ENCODE peak calls at places on chromosomes 7 and 10, in five cellular contexts. One of them, this sample, is unnamed.

GRCh38 chr7:76352193-76352592 is 6.6 kb downstream of the YWHAG start:
- DNase-seq in fibroblast of mammary gland: peak
- DNase-seq in B cell: no peak
- DNase-seq in natural killer cell: no peak
- DNase-seq in RWPE1: no peak
- DNase-seq in this sample: no peak

GRCh38 chr10:97771913-97772823 is at the start of gene SFRP5:
- DNase-seq in fibroblast of mammary gland: no peak
- DNase-seq in B cell: no peak
- DNase-seq in natural killer cell: no peak
- DNase-seq in RWPE1: no peak
- DNase-seq in this sample: no peak

GRCh38 chr7:66099232-66099550 is 15.5 kb upstream of the CRCP start:
- DNase-seq in fibroblast of mammary gland: peak
- DNase-seq in B cell: no peak
- DNase-seq in natural killer cell: no peak
- DNase-seq in RWPE1: no peak
- DNase-seq in this sample: no peak

GRCh38 chr10:73840056-73840402 is 28.6 kb upstream of the NDST2 start:
- DNase-seq in fibroblast of mammary gland: no peak
- DNase-seq in B cell: no peak
- DNase-seq in natural killer cell: no peak
- DNase-seq in RWPE1: no peak
- DNase-seq in this sample: no peak

GRCh38 chr10:96322275-96322674 is 18.0 kb downstream of the DNTT start:
- DNase-seq in fibroblast of mammary gland: no peak
- DNase-seq in B cell: no peak
- DNase-seq in natural killer cell: no peak
- DNase-seq in RWPE1: no peak
- DNase-seq in this sample: no peak

GRCh38 chr7:155190608-155191536 is 106.8 kb upstream of the INSIG1 start:
- DNase-seq in fibroblast of mammary gland: no peak
- DNase-seq in B cell: peak
- DNase-seq in natural killer cell: peak
- DNase-seq in RWPE1: peak
- DNase-seq in this sample: peak

GRCh38 chr10:8296090-8296741 is 241.7 kb downstream of the GATA3 start:
- DNase-seq in fibroblast of mammary gland: no peak
- DNase-seq in B cell: no peak
- DNase-seq in natural killer cell: no peak
- DNase-seq in RWPE1: no peak
- DNase-seq in this sample: no peak

GRCh38 chr7:112462236-112462635 is 12.0 kb downstream of the IFRD1 start:
- DNase-seq in fibroblast of mammary gland: peak
- DNase-seq in B cell: no peak
- DNase-seq in natural killer cell: no peak
- DNase-seq in RWPE1: peak
- DNase-seq in this sample: no peak

GRCh38 chr10:35394411-35394851 is 58.1 kb downstream of the CCNY start:
- DNase-seq in fibroblast of mammary gland: no peak
- DNase-seq in B cell: no peak
- DNase-seq in natural killer cell: no peak
- DNase-seq in RWPE1: no peak
- DNase-seq in this sample: no peak

DNA sequence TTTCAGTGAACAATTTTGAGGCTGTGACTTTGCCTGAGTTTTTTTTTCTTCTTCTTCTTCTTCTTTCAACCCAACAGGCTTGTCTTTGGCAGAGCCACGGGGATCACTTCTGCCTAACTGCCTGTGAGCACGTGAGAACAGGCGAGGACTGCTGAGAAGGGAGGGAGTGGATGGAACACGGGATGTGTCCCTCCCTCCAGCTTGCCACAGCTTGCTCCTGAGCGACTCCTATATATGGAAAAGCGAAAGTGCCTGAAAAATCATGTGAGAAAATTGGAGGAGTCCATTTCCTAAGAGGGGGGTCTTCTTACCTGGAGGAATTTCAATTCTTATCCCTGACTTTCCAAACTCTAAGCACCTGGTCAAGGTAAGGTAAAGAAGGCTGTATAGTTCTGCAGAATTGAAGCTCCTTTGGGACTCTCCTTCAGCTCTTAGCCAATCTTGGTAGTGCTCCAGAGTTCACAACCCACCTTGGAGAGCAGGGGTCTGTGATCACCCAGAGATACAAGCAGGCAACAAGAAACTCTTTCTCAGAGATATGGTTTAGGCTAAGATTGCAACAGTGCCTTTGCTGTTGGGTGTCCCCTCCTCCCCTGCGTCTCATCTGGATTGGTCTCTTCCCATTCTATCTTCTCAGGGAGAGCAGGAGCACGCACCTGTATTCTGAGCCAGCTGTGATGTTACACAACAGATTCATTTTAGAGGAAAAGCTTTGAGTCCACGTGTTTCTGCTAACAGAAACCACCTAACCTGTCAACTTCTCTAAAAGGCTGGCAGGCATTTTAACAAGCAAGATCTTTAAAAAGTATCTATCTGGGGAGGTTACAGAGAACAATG is at the start of gene MAT1A:
- DNase-seq in fibroblast of mammary gland: peak
- DNase-seq in B cell: no peak
- DNase-seq in natural killer cell: no peak
- DNase-seq in RWPE1: no peak
- DNase-seq in this sample: no peak
- TF ChIP-seq CTCF in fibroblast of mammary gland: no peak
- TF ChIP-seq CTCF in B cell: no peak
- TF ChIP-seq CTCF in natural killer cell: no peak
- TF ChIP-seq CTCF in RWPE1: no peak
- TF ChIP-seq CTCF in this sample: no peak

DNA sequence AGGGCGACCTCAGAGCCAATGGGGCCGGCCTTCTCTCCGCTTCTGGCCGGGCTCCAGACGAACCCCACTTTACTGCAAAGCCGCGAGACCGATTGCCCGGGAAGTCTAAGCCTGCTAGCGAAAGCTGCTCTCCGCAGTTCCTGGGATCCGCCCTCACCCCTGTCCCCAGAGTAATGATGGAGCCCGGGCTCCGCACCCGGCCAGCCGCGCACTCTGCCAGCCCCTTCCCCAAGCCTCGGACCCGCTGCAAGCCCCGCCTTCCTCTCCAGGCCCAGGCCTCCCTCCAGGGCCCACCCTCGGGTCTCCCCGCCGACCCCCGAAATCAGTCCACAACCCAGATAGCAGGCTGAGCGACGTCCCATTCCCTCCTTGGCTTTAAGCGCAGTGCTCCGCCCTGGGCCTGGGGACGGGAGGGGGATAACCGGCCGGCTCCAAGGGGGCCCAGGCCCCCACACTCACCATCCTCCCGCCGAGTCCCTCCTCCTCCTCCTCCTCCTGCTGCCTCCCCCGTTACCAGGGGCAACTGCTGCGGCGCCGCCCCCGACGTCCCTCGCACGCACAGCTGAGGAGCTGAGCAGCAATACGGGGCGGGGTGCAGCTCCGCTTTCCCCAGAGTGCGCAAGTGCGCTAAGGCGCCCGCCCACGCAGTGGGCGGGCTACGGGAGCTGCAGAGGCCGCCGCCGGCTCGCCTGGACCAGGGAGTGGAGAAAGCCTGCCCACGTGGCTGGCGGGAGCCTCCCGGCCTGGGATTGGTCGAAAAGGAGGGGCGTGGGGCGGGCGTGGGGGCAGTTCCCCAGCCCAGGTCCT is at the start of gene ARL3:
- DNase-seq in fibroblast of mammary gland: peak
- DNase-seq in B cell: peak
- DNase-seq in natural killer cell: peak
- DNase-seq in RWPE1: peak
- DNase-seq in this sample: peak
- TF ChIP-seq CTCF in fibroblast of mammary gland: no peak
- TF ChIP-seq CTCF in B cell: peak
- TF ChIP-seq CTCF in natural killer cell: peak
- TF ChIP-seq CTCF in RWPE1: no peak
- TF ChIP-seq CTCF in this sample: no peak

DNA sequence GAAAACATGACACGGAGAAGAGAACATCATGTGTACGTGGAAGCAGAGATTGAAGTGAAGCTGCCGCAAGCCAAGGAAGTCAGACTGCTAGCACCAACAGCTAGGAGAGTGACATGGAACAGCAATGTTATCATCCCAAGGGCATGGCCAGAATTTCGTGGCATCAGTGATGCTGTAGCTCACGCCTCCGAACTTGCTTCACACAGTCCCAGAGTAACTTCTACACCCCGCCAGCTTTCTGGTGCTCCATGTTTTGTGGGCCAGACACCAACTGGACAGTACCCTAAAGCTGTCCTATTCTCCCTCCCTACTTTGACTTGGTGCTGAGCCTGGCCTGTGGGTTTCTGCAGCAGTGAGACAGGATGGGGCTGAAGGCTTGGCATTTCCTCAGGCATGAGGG is 33.0 kb upstream of the EMX2 start:
- DNase-seq in fibroblast of mammary gland: no peak
- DNase-seq in B cell: no peak
- DNase-seq in natural killer cell: no peak
- DNase-seq in RWPE1: no peak
- DNase-seq in this sample: no peak
- TF ChIP-seq CTCF in fibroblast of mammary gland: no peak
- TF ChIP-seq CTCF in B cell: no peak
- TF ChIP-seq CTCF in natural killer cell: no peak
- TF ChIP-seq CTCF in RWPE1: no peak
- TF ChIP-seq CTCF in this sample: no peak

DNA sequence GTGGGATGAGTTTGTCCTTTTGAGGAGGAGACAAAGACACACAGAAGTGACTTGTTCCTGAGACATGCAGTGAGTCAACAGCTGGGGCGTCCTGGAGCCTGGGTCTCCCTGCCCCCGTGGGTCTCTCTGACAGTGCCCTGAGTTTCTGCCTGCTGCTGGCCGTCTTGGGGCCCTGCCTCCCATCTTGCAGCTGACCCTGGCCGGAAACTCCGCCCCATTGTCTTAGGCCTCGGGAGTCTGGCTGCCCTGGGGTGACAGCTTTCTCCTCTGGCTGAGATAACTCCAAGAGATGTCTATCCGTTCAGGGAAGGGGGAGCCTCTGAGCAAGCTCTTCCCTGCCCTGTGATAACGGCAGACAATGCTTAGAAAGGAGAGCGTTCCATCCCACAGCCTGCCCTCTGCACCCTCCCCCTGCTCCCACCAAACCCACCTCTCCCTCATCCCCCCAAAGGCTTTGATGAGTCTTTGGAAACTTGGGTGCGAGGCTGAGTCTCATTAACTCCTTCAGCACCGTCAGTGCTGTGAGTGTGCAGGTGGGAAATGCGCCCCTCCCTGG is 69.5 kb upstream of the PODXL start:
- DNase-seq in fibroblast of mammary gland: peak
- DNase-seq in B cell: no peak
- DNase-seq in natural killer cell: no peak
- DNase-seq in RWPE1: peak
- DNase-seq in this sample: no peak
- TF ChIP-seq CTCF in fibroblast of mammary gland: no peak
- TF ChIP-seq CTCF in B cell: no peak
- TF ChIP-seq CTCF in natural killer cell: no peak
- TF ChIP-seq CTCF in RWPE1: no peak
- TF ChIP-seq CTCF in this sample: no peak